ENCODE peak calls at places on chromosome 18, in eight cellular contexts. E is IMR-90; X is lung; V is psoas muscle; T is HCT116; U is fibroblast of lung; A is CD8-positive, alpha-beta memory T cell; L is A549. I is an unnamed sample. For H3K4me1, the result is how much of the 10 kb centered on the place peaks cover.

GRCh38 chr18:79856119-79857080 is 58.7 kb downstream of the KCNG2 start:
- DNase-seq in L (peak), E (peak), X (no peak), U (peak), A (no peak), V (peak), T (no peak), I (no peak)

GRCh38 chr18:7572837-7573236 is 5.7 kb downstream of the PTPRM start:
- DNase-seq in T (no peak), U (no peak), E (peak), X (no peak), L (no peak), A (no peak), V (no peak), I (no peak)

GRCh38 chr18:22009242-22009641 is 160.1 kb upstream of the GATA6 start:
- DNase-seq in A (no peak), X (no peak), L (no peak), E (no peak), U (no peak), T (no peak), V (no peak), I (no peak)

GRCh38 chr18:48306838-48307237 is 102.3 kb downstream of the ZBTB7C start:
- DNase-seq in A (no peak), V (no peak), U (no peak), T (no peak), X (no peak), L (no peak), E (no peak), I (no peak)

GRCh38 chr18:5197032-5197434 is at the start of gene AKAIN1:
- DNase-seq in U (peak), T (no peak), A (no peak), E (peak), L (no peak), X (no peak), V (no peak), I (no peak)

GRCh38 chr18:12308386-12309100 is 502 bp downstream of the TUBB6 start:
- DNase-seq in E (peak), U (peak), T (no peak), V (peak), X (peak), A (no peak), L (peak), I (no peak)

GRCh38 chr18:36942264-36942663 is 113.3 kb downstream of the KIAA1328 start:
- DNase-seq in X (no peak), A (no peak), L (peak), E (peak), T (peak), V (no peak), U (peak), I (peak)

GRCh38 chr18:79439201-79440023 is 43.7 kb downstream of the NFATC1 start:
- DNase-seq in X (no peak), T (no peak), E (peak), A (no peak), L (no peak), V (peak), U (no peak), I (peak)

GRCh38 chr18:61203151-61203550 is 130.1 kb upstream of the CDH20 start:
- DNase-seq in X (no peak), U (no peak), V (no peak), A (no peak), L (no peak), E (no peak), T (no peak), I (no peak)

GRCh38 chr18:59460060-59460395 is 101.0 kb upstream of the LMAN1 start:
- DNase-seq in X (no peak), A (no peak), L (no peak), T (no peak), V (no peak), U (peak), E (peak), I (no peak)

GRCh38 chr18:5397102-5397501 is 101.6 kb upstream of the ZBTB14 start:
- DNase-seq in V (no peak), A (no peak), E (no peak), U (no peak), T (no peak), L (no peak), X (no peak), I (no peak)

GRCh38 chr18:45139478-45139877 is 458.8 kb downstream of the SETBP1 start:
- DNase-seq in L (no peak), T (no peak), A (no peak), V (no peak), X (no peak), E (no peak), U (no peak), I (no peak)

GRCh38 chr18:12253027-12253426 is 1.1 kb upstream of the CIDEA start:
- DNase-seq in V (peak), E (no peak), A (no peak), U (no peak), L (no peak), T (no peak), X (no peak), I (no peak)

DNA sequence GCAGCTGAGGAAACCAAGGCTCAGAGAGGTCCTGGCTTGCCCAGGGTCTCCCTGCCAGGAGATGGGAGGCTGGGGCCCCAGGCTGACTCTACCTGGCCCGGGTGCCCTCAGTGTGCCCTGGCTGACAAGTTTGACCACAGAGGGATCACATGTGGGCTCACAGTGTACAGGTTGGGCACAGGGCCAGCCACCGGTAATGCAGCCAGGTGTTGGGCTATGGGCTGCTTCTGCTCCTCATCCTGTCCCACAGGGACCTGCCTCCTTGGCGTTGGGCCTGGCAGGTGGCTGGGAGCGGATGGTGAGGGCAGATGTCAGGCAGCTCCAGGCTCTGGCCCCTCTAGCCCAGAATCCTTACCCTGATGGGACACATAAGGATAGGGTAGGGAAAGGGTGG is 250.5 kb downstream of the LOXHD1 start:
- DNase-seq in E (no peak), T (no peak), X (no peak), U (no peak), A (no peak), V (no peak), L (no peak), I (no peak)
- H3K4me1 ChIP-seq in E (under half), T (under half), X (under half), U (under half), A (under half), V (under half), L (under half), I (under half)

DNA sequence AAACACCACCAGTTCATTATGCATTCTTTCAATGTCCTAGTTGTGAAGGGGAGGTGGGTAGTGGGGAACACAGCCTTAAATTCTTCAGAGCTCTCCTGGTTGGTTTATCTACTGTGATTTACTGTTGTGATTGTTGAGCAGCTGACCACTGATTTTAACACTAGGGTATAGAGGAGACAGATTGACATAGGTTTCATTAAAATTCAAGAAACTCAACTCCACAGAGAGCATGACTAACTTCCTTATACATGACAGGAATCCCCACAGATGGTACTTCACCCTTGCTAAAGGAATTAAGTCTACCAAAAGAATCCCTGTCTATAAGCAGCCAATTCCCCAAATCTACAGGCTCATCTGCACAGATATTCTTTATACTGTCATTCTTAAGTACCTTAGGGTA is 1377.8 kb upstream of the PIK3C3 start:
- DNase-seq in L (no peak), A (no peak), V (no peak), E (peak), X (no peak), U (no peak), T (no peak), I (no peak)
- H3K4me3 ChIP-seq in L (no peak), A (no peak), V (no peak), E (no peak), X (no peak), U (no peak), T (no peak), I (no peak)

DNA sequence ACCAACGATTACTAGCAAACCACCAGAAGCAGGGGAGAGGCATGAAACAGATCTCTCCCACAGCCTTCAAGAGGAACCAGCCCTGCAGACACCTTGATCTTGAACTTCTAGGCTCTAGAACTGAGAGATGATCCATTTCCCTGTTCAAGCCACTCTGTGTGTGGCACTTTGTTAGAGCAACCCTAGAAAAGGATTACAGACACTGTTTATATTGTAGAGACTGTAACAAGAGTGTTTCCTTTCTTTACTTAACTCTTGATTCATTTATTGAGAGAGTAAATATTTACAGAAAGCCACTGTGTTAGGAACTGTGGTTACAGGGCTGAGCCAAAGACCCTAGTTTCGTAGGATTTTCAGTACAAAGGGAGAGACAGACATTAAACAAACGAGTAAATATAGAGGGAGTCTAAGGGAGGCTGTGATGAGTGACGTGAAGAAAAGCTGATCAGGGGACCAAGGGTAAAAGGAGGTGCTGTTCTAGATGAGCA is 10.9 kb downstream of the CCDC68 start:
- DNase-seq in T (no peak), A (no peak), L (peak), V (no peak), E (peak), U (peak), X (no peak), I (no peak)
- H3K4me1 ChIP-seq in T (under half), A (under half), L (under half), V (under half), E (under half), U (under half), X (under half), I (under half)

GRCh38 chr18:75125359-75126331 is 83.3 kb downstream of the PTGR3 start:
- DNase-seq in V (no peak), T (no peak), U (no peak), L (no peak), E (no peak), A (no peak), X (no peak), I (no peak)
- H3K4me3 ChIP-seq in V (peak), T (no peak), U (no peak), L (no peak), E (no peak), A (no peak), X (no peak), I (no peak)

DNA sequence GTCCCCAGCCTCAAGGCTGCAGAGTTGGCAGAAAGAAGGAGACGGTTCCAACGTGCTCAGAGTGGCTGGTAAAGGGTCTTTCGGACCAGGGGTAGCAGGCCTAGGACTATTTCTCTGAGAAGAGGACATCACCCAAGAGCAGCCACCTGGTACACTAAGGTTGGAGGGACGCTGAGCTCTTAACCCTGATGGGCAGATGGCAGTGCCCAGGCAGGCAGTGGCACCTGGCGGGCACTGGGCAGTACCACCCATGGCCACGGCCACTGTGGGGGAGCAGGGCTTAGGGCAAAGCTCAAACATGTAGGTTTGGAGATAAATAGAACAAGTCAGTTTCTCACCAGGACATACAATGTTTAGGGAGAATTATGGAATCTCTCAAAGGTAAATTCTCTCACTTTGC is 53.5 kb downstream of the MBP start:
- DNase-seq in V (no peak), X (no peak), L (no peak), A (no peak), E (no peak), U (no peak), T (no peak), I (no peak)
- H3K4me1 ChIP-seq in V (under half), X (under half), L (under half), A (under half), E (under half), U (under half), T (under half), I (half or more)

I was measured in CD4-positive, alpha-beta memory T cell.